ENCODE peak calls at places on chromosomes 6 and 20, in ten cellular contexts. One of them, this sample, is unnamed.

GRCh38 chr6:43779864-43780260 is 9.9 kb downstream of the VEGFA start:
- DNase-seq in A549: no peak
- DNase-seq in mesothelial cell of epicardium: no peak
- DNase-seq in foreskin keratinocyte: no peak
- DNase-seq in body of pancreas: peak
- DNase-seq in heart right ventricle: no peak
- DNase-seq in astrocyte of the spinal cord: peak
- DNase-seq in ovary: no peak
- DNase-seq in kidney epithelial cell: no peak
- DNase-seq in fibroblast of lung: peak
- DNase-seq in this sample: no peak

GRCh38 chr6:131555992-131556391 is 17.0 kb upstream of the ARG1 start:
- DNase-seq in A549: no peak
- DNase-seq in mesothelial cell of epicardium: no peak
- DNase-seq in astrocyte of the spinal cord: no peak
- DNase-seq in foreskin keratinocyte: no peak
- DNase-seq in ovary: no peak
- DNase-seq in body of pancreas: no peak
- DNase-seq in heart right ventricle: no peak
- DNase-seq in fibroblast of lung: peak
- DNase-seq in kidney epithelial cell: no peak
- DNase-seq in this sample: no peak

GRCh38 chr6:157755752-157756411 is 67.2 kb upstream of the SNX9 start:
- DNase-seq in heart right ventricle: no peak
- DNase-seq in kidney epithelial cell: no peak
- DNase-seq in astrocyte of the spinal cord: no peak
- DNase-seq in mesothelial cell of epicardium: no peak
- DNase-seq in body of pancreas: no peak
- DNase-seq in ovary: no peak
- DNase-seq in A549: no peak
- DNase-seq in fibroblast of lung: no peak
- DNase-seq in foreskin keratinocyte: no peak
- DNase-seq in this sample: no peak

GRCh38 chr20:17816804-17817590 is 117.2 kb downstream of the BANF2 start:
- DNase-seq in ovary: no peak
- DNase-seq in kidney epithelial cell: no peak
- DNase-seq in foreskin keratinocyte: no peak
- DNase-seq in mesothelial cell of epicardium: no peak
- DNase-seq in body of pancreas: no peak
- DNase-seq in heart right ventricle: no peak
- DNase-seq in astrocyte of the spinal cord: no peak
- DNase-seq in fibroblast of lung: no peak
- DNase-seq in A549: no peak
- DNase-seq in this sample: no peak

GRCh38 chr6:21741221-21742109 is 147.9 kb downstream of the SOX4 start:
- DNase-seq in foreskin keratinocyte: no peak
- DNase-seq in A549: no peak
- DNase-seq in astrocyte of the spinal cord: peak
- DNase-seq in heart right ventricle: no peak
- DNase-seq in fibroblast of lung: peak
- DNase-seq in kidney epithelial cell: no peak
- DNase-seq in mesothelial cell of epicardium: no peak
- DNase-seq in ovary: no peak
- DNase-seq in body of pancreas: no peak
- DNase-seq in this sample: no peak

GRCh38 chr6:54710430-54710829 is 136.1 kb upstream of the FAM83B start:
- DNase-seq in kidney epithelial cell: no peak
- DNase-seq in astrocyte of the spinal cord: no peak
- DNase-seq in fibroblast of lung: no peak
- DNase-seq in mesothelial cell of epicardium: no peak
- DNase-seq in heart right ventricle: no peak
- DNase-seq in ovary: no peak
- DNase-seq in body of pancreas: peak
- DNase-seq in A549: no peak
- DNase-seq in foreskin keratinocyte: no peak
- DNase-seq in this sample: no peak

GRCh38 chr20:50850721-50851286 is 55.9 kb downstream of the BCAS4 start:
- DNase-seq in body of pancreas: no peak
- DNase-seq in A549: no peak
- DNase-seq in heart right ventricle: no peak
- DNase-seq in kidney epithelial cell: no peak
- DNase-seq in fibroblast of lung: no peak
- DNase-seq in mesothelial cell of epicardium: no peak
- DNase-seq in foreskin keratinocyte: no peak
- DNase-seq in ovary: no peak
- DNase-seq in astrocyte of the spinal cord: no peak
- DNase-seq in this sample: no peak

GRCh38 chr20:46898433-46898832 is 3.8 kb downstream of the EYA2 start:
- DNase-seq in mesothelial cell of epicardium: no peak
- DNase-seq in heart right ventricle: no peak
- DNase-seq in fibroblast of lung: no peak
- DNase-seq in astrocyte of the spinal cord: no peak
- DNase-seq in ovary: no peak
- DNase-seq in kidney epithelial cell: no peak
- DNase-seq in foreskin keratinocyte: no peak
- DNase-seq in body of pancreas: no peak
- DNase-seq in A549: no peak
- DNase-seq in this sample: no peak

GRCh38 chr6:56004421-56004820 is 129.0 kb upstream of the BMP5 start:
- DNase-seq in astrocyte of the spinal cord: peak
- DNase-seq in kidney epithelial cell: no peak
- DNase-seq in heart right ventricle: no peak
- DNase-seq in A549: no peak
- DNase-seq in foreskin keratinocyte: peak
- DNase-seq in body of pancreas: no peak
- DNase-seq in ovary: no peak
- DNase-seq in fibroblast of lung: peak
- DNase-seq in mesothelial cell of epicardium: no peak
- DNase-seq in this sample: no peak

GRCh38 chr20:54704032-54704635 is 228.7 kb downstream of the DOK5 start:
- DNase-seq in A549: no peak
- DNase-seq in fibroblast of lung: no peak
- DNase-seq in astrocyte of the spinal cord: no peak
- DNase-seq in foreskin keratinocyte: no peak
- DNase-seq in ovary: no peak
- DNase-seq in body of pancreas: no peak
- DNase-seq in heart right ventricle: no peak
- DNase-seq in mesothelial cell of epicardium: no peak
- DNase-seq in kidney epithelial cell: no peak
- DNase-seq in this sample: no peak

GRCh38 chr6:149813351-149813750 is 50.8 kb downstream of the LRP11 start:
- DNase-seq in body of pancreas: no peak
- DNase-seq in foreskin keratinocyte: no peak
- DNase-seq in ovary: no peak
- DNase-seq in heart right ventricle: no peak
- DNase-seq in mesothelial cell of epicardium: no peak
- DNase-seq in A549: no peak
- DNase-seq in astrocyte of the spinal cord: no peak
- DNase-seq in fibroblast of lung: no peak
- DNase-seq in kidney epithelial cell: no peak
- DNase-seq in this sample: no peak

GRCh38 chr6:127516676-127517273 is 2.4 kb downstream of the MTCL3 start:
- DNase-seq in astrocyte of the spinal cord: peak
- DNase-seq in fibroblast of lung: peak
- DNase-seq in A549: peak
- DNase-seq in mesothelial cell of epicardium: no peak
- DNase-seq in body of pancreas: no peak
- DNase-seq in ovary: no peak
- DNase-seq in foreskin keratinocyte: peak
- DNase-seq in heart right ventricle: peak
- DNase-seq in kidney epithelial cell: no peak
- DNase-seq in this sample: no peak

GRCh38 chr6:3355358-3356055 is 96.8 kb downstream of the PSMG4 start:
- DNase-seq in astrocyte of the spinal cord: peak
- DNase-seq in fibroblast of lung: no peak
- DNase-seq in ovary: peak
- DNase-seq in heart right ventricle: peak
- DNase-seq in mesothelial cell of epicardium: no peak
- DNase-seq in body of pancreas: peak
- DNase-seq in kidney epithelial cell: no peak
- DNase-seq in foreskin keratinocyte: no peak
- DNase-seq in A549: no peak
- DNase-seq in this sample: no peak

GRCh38 chr20:7629880-7630279 is 310.4 kb downstream of the HAO1 start:
- DNase-seq in kidney epithelial cell: no peak
- DNase-seq in body of pancreas: no peak
- DNase-seq in A549: no peak
- DNase-seq in ovary: no peak
- DNase-seq in fibroblast of lung: no peak
- DNase-seq in heart right ventricle: no peak
- DNase-seq in foreskin keratinocyte: peak
- DNase-seq in mesothelial cell of epicardium: no peak
- DNase-seq in astrocyte of the spinal cord: no peak
- DNase-seq in this sample: no peak

GRCh38 chr6:16134430-16134829 is 5.5 kb downstream of the MYLIP start:
- DNase-seq in mesothelial cell of epicardium: no peak
- DNase-seq in heart right ventricle: no peak
- DNase-seq in ovary: no peak
- DNase-seq in body of pancreas: no peak
- DNase-seq in kidney epithelial cell: no peak
- DNase-seq in astrocyte of the spinal cord: no peak
- DNase-seq in A549: no peak
- DNase-seq in foreskin keratinocyte: no peak
- DNase-seq in fibroblast of lung: no peak
- DNase-seq in this sample: no peak
- TF ChIP-seq CTCF in mesothelial cell of epicardium: no peak
- TF ChIP-seq CTCF in heart right ventricle: no peak
- TF ChIP-seq CTCF in ovary: no peak
- TF ChIP-seq CTCF in body of pancreas: no peak
- TF ChIP-seq CTCF in kidney epithelial cell: no peak
- TF ChIP-seq CTCF in astrocyte of the spinal cord: no peak
- TF ChIP-seq CTCF in A549: no peak
- TF ChIP-seq CTCF in foreskin keratinocyte: no peak
- TF ChIP-seq CTCF in fibroblast of lung: no peak
- TF ChIP-seq CTCF in this sample: no peak

GRCh38 chr6:144216668-144217218 is 66.4 kb downstream of the STX11 start:
- DNase-seq in heart right ventricle: no peak
- DNase-seq in mesothelial cell of epicardium: no peak
- DNase-seq in astrocyte of the spinal cord: no peak
- DNase-seq in A549: no peak
- DNase-seq in ovary: no peak
- DNase-seq in kidney epithelial cell: no peak
- DNase-seq in foreskin keratinocyte: no peak
- DNase-seq in fibroblast of lung: no peak
- DNase-seq in body of pancreas: no peak
- DNase-seq in this sample: no peak
- TF ChIP-seq CTCF in heart right ventricle: peak
- TF ChIP-seq CTCF in mesothelial cell of epicardium: no peak
- TF ChIP-seq CTCF in astrocyte of the spinal cord: no peak
- TF ChIP-seq CTCF in A549: no peak
- TF ChIP-seq CTCF in ovary: no peak
- TF ChIP-seq CTCF in kidney epithelial cell: peak
- TF ChIP-seq CTCF in foreskin keratinocyte: no peak
- TF ChIP-seq CTCF in fibroblast of lung: peak
- TF ChIP-seq CTCF in body of pancreas: no peak
- TF ChIP-seq CTCF in this sample: peak

GRCh38 chr6:51928320-51928719 is 159.1 kb downstream of the PKHD1 start:
- DNase-seq in body of pancreas: no peak
- DNase-seq in heart right ventricle: no peak
- DNase-seq in kidney epithelial cell: no peak
- DNase-seq in astrocyte of the spinal cord: no peak
- DNase-seq in mesothelial cell of epicardium: no peak
- DNase-seq in foreskin keratinocyte: no peak
- DNase-seq in ovary: no peak
- DNase-seq in fibroblast of lung: no peak
- DNase-seq in A549: no peak
- DNase-seq in this sample: no peak
- TF ChIP-seq CTCF in body of pancreas: no peak
- TF ChIP-seq CTCF in heart right ventricle: no peak
- TF ChIP-seq CTCF in kidney epithelial cell: no peak
- TF ChIP-seq CTCF in astrocyte of the spinal cord: no peak
- TF ChIP-seq CTCF in mesothelial cell of epicardium: no peak
- TF ChIP-seq CTCF in foreskin keratinocyte: no peak
- TF ChIP-seq CTCF in ovary: no peak
- TF ChIP-seq CTCF in fibroblast of lung: no peak
- TF ChIP-seq CTCF in A549: no peak
- TF ChIP-seq CTCF in this sample: no peak

GRCh38 chr6:17173071-17173470 is 71.2 kb downstream of the STMND1 start:
- DNase-seq in fibroblast of lung: no peak
- DNase-seq in mesothelial cell of epicardium: no peak
- DNase-seq in body of pancreas: no peak
- DNase-seq in astrocyte of the spinal cord: no peak
- DNase-seq in foreskin keratinocyte: no peak
- DNase-seq in A549: no peak
- DNase-seq in heart right ventricle: no peak
- DNase-seq in ovary: no peak
- DNase-seq in kidney epithelial cell: no peak
- DNase-seq in this sample: no peak

GRCh38 chr6:17169291-17169690 is 67.4 kb downstream of the STMND1 start:
- DNase-seq in body of pancreas: no peak
- DNase-seq in fibroblast of lung: peak
- DNase-seq in ovary: no peak
- DNase-seq in astrocyte of the spinal cord: no peak
- DNase-seq in mesothelial cell of epicardium: no peak
- DNase-seq in foreskin keratinocyte: no peak
- DNase-seq in heart right ventricle: no peak
- DNase-seq in A549: no peak
- DNase-seq in kidney epithelial cell: no peak
- DNase-seq in this sample: peak

GRCh38 chr6:17169701-17170100 is 67.9 kb downstream of the STMND1 start:
- DNase-seq in heart right ventricle: no peak
- DNase-seq in fibroblast of lung: no peak
- DNase-seq in astrocyte of the spinal cord: no peak
- DNase-seq in body of pancreas: no peak
- DNase-seq in kidney epithelial cell: no peak
- DNase-seq in ovary: no peak
- DNase-seq in mesothelial cell of epicardium: no peak
- DNase-seq in A549: no peak
- DNase-seq in foreskin keratinocyte: no peak
- DNase-seq in this sample: no peak

GRCh38 chr6:17165383-17165782 is 63.5 kb downstream of the STMND1 start:
- DNase-seq in heart right ventricle: no peak
- DNase-seq in body of pancreas: no peak
- DNase-seq in fibroblast of lung: peak
- DNase-seq in astrocyte of the spinal cord: no peak
- DNase-seq in foreskin keratinocyte: no peak
- DNase-seq in A549: no peak
- DNase-seq in ovary: no peak
- DNase-seq in kidney epithelial cell: no peak
- DNase-seq in mesothelial cell of epicardium: no peak
- DNase-seq in this sample: no peak

DNA sequence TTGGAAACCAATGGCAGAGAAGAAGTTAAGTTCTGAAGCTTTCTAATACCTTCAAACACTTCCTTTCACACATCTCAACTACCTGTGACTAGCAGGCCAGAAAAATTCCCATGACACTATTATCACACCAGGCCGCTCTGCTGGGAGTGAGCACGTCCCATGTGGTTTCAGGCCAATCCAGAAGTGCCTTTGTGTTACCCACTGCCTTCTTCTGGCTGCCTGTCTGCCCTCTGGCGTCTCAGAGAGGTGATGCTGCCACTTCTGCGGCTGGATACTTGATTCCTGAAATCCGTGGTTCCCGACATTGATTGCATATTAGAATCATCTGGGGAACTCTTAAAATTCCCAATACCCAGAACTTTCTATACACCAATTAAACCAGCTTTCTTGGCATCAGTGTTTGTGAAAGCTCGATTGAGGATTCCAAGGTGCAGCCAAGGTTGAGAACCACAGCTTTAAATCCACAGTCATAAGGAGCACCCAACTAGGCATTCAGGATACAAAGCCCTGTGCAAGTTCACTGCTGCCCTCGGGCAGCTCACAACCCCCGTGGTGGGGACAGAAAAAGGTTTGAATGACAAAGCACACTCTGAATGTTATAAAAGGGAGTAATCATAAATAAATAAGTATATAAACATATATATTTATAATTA is 65.6 kb downstream of the STMND1 start:
- DNase-seq in kidney epithelial cell: no peak
- DNase-seq in mesothelial cell of epicardium: no peak
- DNase-seq in astrocyte of the spinal cord: peak
- DNase-seq in ovary: no peak
- DNase-seq in foreskin keratinocyte: peak
- DNase-seq in A549: peak
- DNase-seq in heart right ventricle: peak
- DNase-seq in fibroblast of lung: peak
- DNase-seq in body of pancreas: peak
- DNase-seq in this sample: no peak
- TF ChIP-seq CTCF in kidney epithelial cell: peak
- TF ChIP-seq CTCF in mesothelial cell of epicardium: peak
- TF ChIP-seq CTCF in astrocyte of the spinal cord: peak
- TF ChIP-seq CTCF in ovary: no peak
- TF ChIP-seq CTCF in foreskin keratinocyte: peak
- TF ChIP-seq CTCF in A549: peak
- TF ChIP-seq CTCF in heart right ventricle: peak
- TF ChIP-seq CTCF in fibroblast of lung: peak
- TF ChIP-seq CTCF in body of pancreas: peak
- TF ChIP-seq CTCF in this sample: peak

This sample was measured in AG04450.